ENCODE peak calls at places on chromosomes 13 and 19, in six cellular contexts. H is psoas muscle, I is ovary, A is AG04450, S is cardiac muscle cell, C is A673. F is an unnamed sample.

GRCh38 chr13:94712812-94713555 is 639 bp upstream of the SOX21 start:
- DNase-seq in S (peak), A (no peak), C (peak), I (no peak), H (peak), F (no peak)

GRCh38 chr13:42836930-42837329 is 55.5 kb downstream of the FAM216B start:
- DNase-seq in I (peak), H (no peak), A (no peak), C (peak), S (peak), F (no peak)

GRCh38 chr19:50720921-50721291 is 1.3 kb upstream of the SHANK1 start:
- DNase-seq in C (peak), S (no peak), I (no peak), A (no peak), H (no peak), F (no peak)

GRCh38 chr13:90594694-90595093 is 752.8 kb upstream of the MIR17HG start:
- DNase-seq in H (no peak), C (peak), S (peak), I (no peak), A (no peak), F (no peak)

GRCh38 chr19:13024126-13024957 is 29.1 kb downstream of the NFIX start:
- DNase-seq in C (no peak), H (peak), I (no peak), S (peak), A (no peak), F (no peak)

GRCh38 chr19:43789029-43789428 is 8.3 kb upstream of the KCNN4 start:
- DNase-seq in I (no peak), H (no peak), C (no peak), A (no peak), S (peak), F (no peak)

GRCh38 chr13:113654591-113655357 is 3.2 kb downstream of the ATP4B start:
- DNase-seq in S (no peak), I (peak), H (no peak), A (no peak), C (no peak), F (peak)

GRCh38 chr19:44903602-44904425 is 1.8 kb upstream of the APOE start:
- DNase-seq in C (peak), I (peak), S (peak), H (peak), A (no peak), F (peak)

GRCh38 chr13:80924596-80924995 is 583.7 kb upstream of the SPRY2 start:
- DNase-seq in C (no peak), I (no peak), A (no peak), S (peak), H (no peak), F (no peak)

GRCh38 chr13:74306496-74306895 is 172.3 kb upstream of the KLF12 start:
- DNase-seq in A (no peak), C (peak), H (no peak), I (no peak), S (peak), F (no peak)

GRCh38 chr19:11197291-11198174 is at the start of gene KANK2:
- DNase-seq in C (peak), I (peak), A (no peak), S (peak), H (peak), F (peak)

GRCh38 chr13:51793570-51794273 is 10.2 kb downstream of the DHRS12 start:
- DNase-seq in H (no peak), I (no peak), A (peak), S (peak), C (peak), F (peak)
- H3K4me3 ChIP-seq in H (no peak), I (no peak), A (no peak), S (no peak), C (no peak), F (no peak)

DNA sequence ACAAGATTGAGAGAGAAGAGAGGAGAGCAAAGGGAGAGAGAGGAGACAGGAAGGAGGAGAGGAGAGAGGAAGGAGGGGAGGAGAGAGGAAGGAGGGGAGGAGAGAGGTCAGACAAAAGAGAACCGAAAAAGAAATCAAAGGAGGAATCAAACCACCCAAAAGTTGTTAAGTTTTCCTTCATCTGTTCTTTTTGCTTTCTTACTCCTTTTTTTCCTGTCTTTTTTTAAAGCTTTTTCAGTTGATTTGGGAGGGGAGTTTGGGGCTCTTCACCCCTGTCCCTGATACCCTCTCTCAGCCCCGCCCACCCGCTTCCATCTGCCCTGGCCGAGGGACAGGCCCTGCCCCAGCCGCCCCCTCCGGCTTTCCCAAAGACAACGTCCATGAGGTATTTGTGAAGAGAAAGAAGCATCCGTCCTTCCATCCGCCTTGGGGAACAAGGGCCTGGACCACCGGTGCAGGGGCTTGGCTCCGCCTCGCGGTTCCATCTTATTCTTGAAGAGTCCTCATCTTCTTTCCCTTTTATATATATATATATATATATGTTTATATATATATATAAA is 13.3 kb downstream of the ZNF574 start:
- DNase-seq in S (no peak), I (no peak), H (no peak), A (no peak), C (no peak), F (no peak)
- H3K27ac ChIP-seq in S (no peak), I (no peak), H (no peak), A (peak), C (no peak), F (no peak)

DNA sequence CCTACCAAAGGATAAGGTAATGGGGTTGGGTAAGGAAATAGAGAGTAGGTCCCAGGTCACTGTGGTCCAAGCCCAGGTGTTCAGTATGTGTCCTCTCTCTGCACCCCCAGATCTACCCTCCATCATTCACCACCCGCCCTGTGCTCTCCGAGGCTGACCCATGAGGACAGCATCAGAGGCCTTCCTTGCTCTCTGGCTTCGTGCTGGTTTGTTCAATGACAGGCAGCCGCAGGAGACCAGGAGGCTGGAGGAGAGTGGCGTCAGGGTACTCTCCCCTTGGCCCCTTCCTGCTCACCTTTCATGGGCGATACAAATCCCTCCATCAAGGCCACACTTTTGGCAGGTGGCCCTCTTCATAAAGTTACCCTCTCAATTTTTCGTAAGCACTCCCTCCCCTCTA is 1.7 kb downstream of the TUBA3C start:
- DNase-seq in H (no peak), A (no peak), I (no peak), C (no peak), S (no peak), F (no peak)
- TF ChIP-seq CTCF in H (no peak), A (no peak), I (no peak), C (no peak), S (no peak), F (no peak)

GRCh38 chr13:79799466-79799865 is 318.5 kb downstream of the NDFIP2 start:
- DNase-seq in H (no peak), I (no peak), S (no peak), C (peak), A (no peak), F (no peak)

GRCh38 chr13:79799049-79799448 is 318.1 kb downstream of the NDFIP2 start:
- DNase-seq in H (no peak), C (peak), I (no peak), A (no peak), S (no peak), F (no peak)

GRCh38 chr13:79792716-79793115 is 311.8 kb downstream of the NDFIP2 start:
- DNase-seq in S (no peak), C (no peak), I (no peak), H (no peak), A (no peak), F (no peak)

GRCh38 chr13:79794936-79795335 is 314.0 kb downstream of the NDFIP2 start:
- DNase-seq in H (no peak), C (no peak), S (no peak), A (no peak), I (no peak), F (no peak)

DNA sequence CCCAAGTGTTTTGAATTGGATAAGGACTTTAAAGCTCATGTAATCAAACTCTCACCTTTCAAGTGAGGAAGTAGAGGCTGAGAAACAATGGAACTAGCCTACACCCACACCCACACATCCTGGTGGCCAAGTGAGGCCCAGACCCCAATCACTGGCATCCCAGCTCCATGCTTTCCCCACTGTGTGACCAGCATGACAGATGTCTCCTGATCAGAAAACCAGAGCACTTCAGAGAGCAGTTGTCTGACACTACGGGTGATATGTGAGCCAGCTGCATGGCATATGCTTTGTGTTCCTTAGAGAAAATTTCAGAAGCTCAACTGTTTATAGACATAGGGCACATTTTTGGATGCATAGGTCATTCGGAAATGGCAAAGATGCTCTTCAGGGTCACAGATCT is 315.2 kb downstream of the NDFIP2 start:
- DNase-seq in H (no peak), A (no peak), I (no peak), S (no peak), C (no peak), F (no peak)
- H3K4me3 ChIP-seq in H (no peak), A (no peak), I (no peak), S (no peak), C (no peak), F (no peak)

GRCh38 chr19:48346161-48346560 is 17.6 kb downstream of the TMEM143 start:
- DNase-seq in A (no peak), I (no peak), C (no peak), H (no peak), S (peak), F (no peak)

GRCh38 chr19:48350856-48351255 is 12.9 kb downstream of the TMEM143 start:
- DNase-seq in S (no peak), I (no peak), H (no peak), A (no peak), C (no peak), F (no peak)

GRCh38 chr19:48344892-48345291 is 18.8 kb downstream of the TMEM143 start:
- DNase-seq in I (no peak), H (no peak), S (no peak), A (no peak), C (peak), F (no peak)

GRCh38 chr19:48348737-48349136 is 15.0 kb downstream of the TMEM143 start:
- DNase-seq in A (no peak), H (no peak), C (no peak), S (no peak), I (no peak), F (no peak)

DNA sequence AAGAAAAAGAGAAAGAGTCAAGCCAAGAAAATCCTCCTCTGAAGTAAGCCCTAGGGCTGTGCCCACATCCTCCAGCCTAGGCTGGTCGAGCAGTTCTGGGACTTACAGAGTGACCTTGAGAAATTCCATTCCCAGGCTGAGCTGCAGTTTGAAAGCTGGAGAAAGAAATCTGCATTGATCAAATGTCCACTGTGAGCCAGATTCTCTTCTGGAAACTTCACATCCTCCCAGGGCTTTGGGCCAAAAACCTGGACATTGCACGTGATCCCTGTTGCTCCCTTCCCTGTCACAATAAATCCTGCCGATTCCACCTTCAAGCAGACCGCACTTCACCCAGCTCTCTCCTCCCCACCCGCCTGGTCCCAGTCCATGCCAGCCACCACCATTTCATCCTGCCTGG is 15.7 kb downstream of the TMEM143 start:
- DNase-seq in I (peak), H (no peak), A (no peak), S (peak), C (no peak), F (peak)
- H3K27ac ChIP-seq in I (peak), H (no peak), A (no peak), S (peak), C (no peak), F (peak)

DNA sequence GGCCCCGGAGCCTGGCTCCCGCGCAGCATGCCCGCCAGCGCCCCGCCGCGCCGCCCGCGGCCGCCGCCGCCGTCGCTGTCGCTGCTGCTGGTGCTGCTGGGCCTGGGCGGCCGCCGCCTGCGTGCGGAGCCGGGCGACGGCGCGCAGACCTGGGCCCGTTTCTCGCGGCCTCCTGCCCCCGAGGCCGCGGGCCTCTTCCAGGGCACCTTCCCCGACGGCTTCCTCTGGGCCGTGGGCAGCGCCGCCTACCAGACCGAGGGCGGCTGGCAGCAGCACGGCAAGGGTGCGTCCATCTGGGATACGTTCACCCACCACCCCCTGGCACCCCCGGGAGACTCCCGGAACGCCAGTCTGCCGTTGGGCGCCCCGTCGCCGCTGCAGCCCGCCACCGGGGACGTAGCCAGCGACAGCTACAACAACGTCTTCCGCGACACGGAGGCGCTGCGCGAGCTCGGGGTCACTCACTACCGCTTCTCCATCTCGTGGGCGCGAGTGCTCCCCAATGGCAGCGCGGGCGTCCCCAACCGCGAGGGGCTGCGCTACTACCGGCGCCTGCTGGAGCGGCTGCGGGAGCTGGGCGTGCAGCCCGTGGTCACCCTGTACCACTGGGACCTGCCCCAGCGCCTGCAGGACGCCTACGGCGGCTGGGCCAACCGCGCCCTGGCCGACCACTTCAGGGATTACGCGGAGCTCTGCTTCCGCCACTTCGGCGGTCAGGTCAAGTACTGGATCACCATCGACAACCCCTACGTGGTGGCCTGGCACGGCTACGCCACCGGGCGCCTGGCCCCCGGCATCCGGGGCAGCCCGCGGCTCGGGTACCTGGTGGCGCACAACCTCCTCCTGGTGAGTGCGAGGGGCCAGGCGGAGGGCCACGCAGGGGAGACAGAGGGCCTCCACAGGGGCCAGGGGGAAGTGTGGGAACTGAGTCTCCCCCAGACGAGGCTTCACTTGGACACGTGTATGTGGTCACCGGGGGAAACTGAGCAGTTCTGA is at the start of gene KL:
- DNase-seq in I (no peak), S (peak), A (no peak), C (peak), H (peak), F (peak)
- TF ChIP-seq CTCF in I (no peak), S (no peak), A (no peak), C (no peak), H (no peak), F (no peak)

F was measured in pancreas.